ENCODE peak calls at places on chromosomes 12 and 14, in five cellular contexts. H, Y, W, G and K are unnamed samples.

GRCh38 chr14:22518073-22518472 is 71.0 kb downstream of the DAD1 start:
- DNase-seq in H (no peak), Y (no peak), W (no peak), G (no peak), K (no peak)

GRCh38 chr12:133129368-133130037 is 571 bp downstream of the ZNF891 start:
- DNase-seq in H (no peak), Y (no peak), W (peak; percentile 56), G (no peak), K (no peak)

GRCh38 chr12:41460906-41461305 is 272.8 kb downstream of the PDZRN4 start:
- DNase-seq in H (no peak), Y (no peak), W (no peak), G (no peak), K (no peak)

GRCh38 chr12:70120970-70121369 is 122.3 kb upstream of the CNOT2 start:
- DNase-seq in H (no peak), Y (no peak), W (no peak), G (no peak), K (no peak)

GRCh38 chr12:104480012-104480411 is 23.3 kb downstream of the CHST11 start:
- DNase-seq in H (no peak), Y (no peak), W (no peak), G (no peak), K (no peak)

GRCh38 chr14:74302160-74302628 is 540 bp downstream of the ABCD4 start:
- DNase-seq in H (no peak), Y (no peak), W (peak; percentile 77), G (no peak), K (no peak)

GRCh38 chr14:22848391-22849164 is 12.2 kb downstream of the MMP14 start:
- DNase-seq in H (no peak), Y (peak; percentile 82), W (peak; percentile 95), G (peak; percentile 58), K (no peak)

GRCh38 chr14:69651653-69652052 is 40.3 kb downstream of the SUSD6 start:
- DNase-seq in H (no peak), Y (no peak), W (no peak), G (no peak), K (no peak)

GRCh38 chr14:77040309-77040994 is 11.9 kb upstream of the IRF2BPL start:
- DNase-seq in H (peak; percentile 100), Y (peak; percentile 94), W (peak; percentile 99), G (peak; percentile 99), K (peak; percentile 97)

GRCh38 chr14:66979083-66979974 is 209.9 kb upstream of the GARIN2 start:
- DNase-seq in H (no peak), Y (no peak), W (no peak), G (no peak), K (no peak)

GRCh38 chr12:27779837-27780611 is at the start of the genes KLHL42 and MANSC4:
- DNase-seq in H (peak; percentile 73), Y (peak; percentile 19), W (peak; percentile 76), G (peak; percentile 83), K (peak; percentile 74)

GRCh38 chr12:90801776-90802175 is 153.2 kb downstream of the CCER1 start:
- DNase-seq in H (no peak), Y (no peak), W (no peak), G (no peak), K (no peak)

GRCh38 chr12:48882325-48882687 is 16.6 kb upstream of the RND1 start:
- DNase-seq in H (no peak), Y (no peak), W (peak; percentile 39), G (no peak), K (no peak)

GRCh38 chr12:117360222-117360550 is 1.2 kb downstream of the NOS1 start:
- DNase-seq in H (no peak), Y (no peak), W (no peak), G (no peak), K (no peak)
- TF ChIP-seq CTCF in H (no peak), Y (no peak), W (no peak), G (no peak), K (no peak)

GRCh38 chr14:25406818-25407217 is 356.9 kb upstream of the STXBP6 start:
- DNase-seq in H (no peak), Y (no peak), W (peak; percentile 29), G (no peak), K (no peak)
- TF ChIP-seq CTCF in H (peak; percentile 25), Y (peak; percentile 36), W (peak; percentile 36), G (peak; percentile 35), K (peak; percentile 58)

DNA sequence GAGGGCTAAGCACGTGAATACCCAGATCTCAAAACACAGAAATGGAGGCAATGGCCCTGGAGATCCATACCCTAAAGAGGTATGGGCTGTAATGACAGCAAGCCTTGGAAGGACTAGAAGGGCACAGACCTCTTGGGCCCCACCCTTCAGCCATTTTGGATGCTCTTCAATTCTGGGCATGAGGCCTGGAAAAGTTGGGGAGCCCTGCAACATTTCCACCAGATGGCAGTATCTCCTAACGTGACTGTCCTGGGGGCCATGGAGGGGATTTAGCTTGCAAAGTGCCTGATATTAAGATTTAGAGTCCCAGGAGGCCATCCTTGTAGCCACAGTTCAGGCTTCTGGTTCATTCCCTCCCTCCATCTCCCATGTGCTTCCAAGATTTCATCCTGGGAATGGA is 30.2 kb downstream of the KCNA5 start:
- DNase-seq in H (no peak), Y (no peak), W (peak; percentile 8), G (no peak), K (no peak)
- TF ChIP-seq CTCF in H (no peak), Y (peak; percentile 44), W (peak; percentile 44), G (no peak), K (no peak)

GRCh38 chr12:54571166-54571856 is 17.1 kb downstream of the PPP1R1A start:
- DNase-seq in H (no peak), Y (no peak), W (peak; percentile 21), G (no peak), K (no peak)
- TF ChIP-seq CTCF in H (no peak), Y (no peak), W (no peak), G (no peak), K (no peak)